ENCODE peak calls at places on chromosomes 13 and 19, in four cellular contexts. Y, X, Q and T are unnamed samples.

GRCh38 chr19:35901854-35902661 is at the start of gene HCST:
- DNase-seq in Q (no peak), Y (peak; percentile 9), X (no peak), T (peak; percentile 50)

GRCh38 chr13:99150575-99151370 is 49.9 kb upstream of the UBAC2 start:
- DNase-seq in Y (peak; percentile 89), Q (peak; percentile 25), X (no peak), T (no peak)

GRCh38 chr19:40449506-40449905 is 5.4 kb upstream of the SERTAD3 start:
- DNase-seq in Y (no peak), X (no peak), Q (no peak), T (no peak)

GRCh38 chr19:46571495-46571894 is 29.6 kb upstream of the CALM3 start:
- DNase-seq in X (peak; percentile 24), Y (peak; percentile 38), Q (no peak), T (peak; percentile 37)

GRCh38 chr13:48165063-48165462 is 67.9 kb upstream of the ITM2B start:
- DNase-seq in Q (no peak), X (no peak), Y (peak; percentile 30), T (no peak)

GRCh38 chr13:99721606-99722384 is 220.5 kb downstream of the TM9SF2 start:
- DNase-seq in Q (no peak), X (no peak), Y (no peak), T (no peak)

GRCh38 chr13:31192306-31192705 is 7.5 kb upstream of the B3GLCT start:
- DNase-seq in Q (no peak), X (no peak), Y (no peak), T (no peak)

GRCh38 chr13:111415765-111416164 is 95.3 kb downstream of the TEX29 start:
- DNase-seq in Q (no peak), X (no peak), Y (no peak), T (no peak)

GRCh38 chr13:70817571-70817970 is 709.3 kb upstream of the KLHL1 start:
- DNase-seq in X (no peak), Y (peak; percentile 5), Q (peak; percentile 58), T (no peak)

GRCh38 chr13:109381546-109382180 is 404.7 kb downstream of the IRS2 start:
- DNase-seq in X (no peak), Q (peak; percentile 32), Y (no peak), T (no peak)

GRCh38 chr19:30453768-30454167 is 81.6 kb downstream of the ZNF536 start:
- DNase-seq in X (no peak), Y (no peak), Q (no peak), T (no peak)

GRCh38 chr19:46840157-46840942 is 10.3 kb downstream of the AP2S1 start:
- DNase-seq in Y (peak; percentile 51), X (peak; percentile 82), Q (peak; percentile 76), T (peak; percentile 70)

GRCh38 chr13:112880976-112881540 is 88.0 kb upstream of the MCF2L start:
- DNase-seq in Q (no peak), Y (no peak), X (no peak), T (no peak)

GRCh38 chr19:55673465-55673864 is 1.6 kb upstream of the EPN1 start:
- DNase-seq in Q (no peak), Y (no peak), X (no peak), T (no peak)

GRCh38 chr19:34578173-34578572 is 96.6 kb downstream of the WTIP start:
- DNase-seq in X (no peak), Y (no peak), Q (no peak), T (no peak)
- H2AFZ ChIP-seq in X (no peak overlapping the region), Y (no peak overlapping the region), Q (no peak overlapping the region), T (no peak overlapping the region)

GRCh38 chr13:51923983-51924539 is 62.3 kb downstream of the CCDC70 start:
- DNase-seq in Y (peak; percentile 41), X (no peak), Q (no peak), T (no peak)
- TF ChIP-seq CTCF in Y (peak; percentile 57), X (no peak), Q (no peak), T (peak; percentile 39)

GRCh38 chr13:25042141-25042540 is 53.8 kb upstream of the PABPC3 start:
- DNase-seq in X (no peak), Y (no peak), Q (no peak), T (no peak)

GRCh38 chr13:25032160-25032559 is 63.8 kb upstream of the PABPC3 start:
- DNase-seq in X (no peak), Y (no peak), Q (no peak), T (no peak)

GRCh38 chr13:25034173-25034572 is 61.8 kb upstream of the PABPC3 start:
- DNase-seq in X (no peak), Q (no peak), Y (no peak), T (no peak)

DNA sequence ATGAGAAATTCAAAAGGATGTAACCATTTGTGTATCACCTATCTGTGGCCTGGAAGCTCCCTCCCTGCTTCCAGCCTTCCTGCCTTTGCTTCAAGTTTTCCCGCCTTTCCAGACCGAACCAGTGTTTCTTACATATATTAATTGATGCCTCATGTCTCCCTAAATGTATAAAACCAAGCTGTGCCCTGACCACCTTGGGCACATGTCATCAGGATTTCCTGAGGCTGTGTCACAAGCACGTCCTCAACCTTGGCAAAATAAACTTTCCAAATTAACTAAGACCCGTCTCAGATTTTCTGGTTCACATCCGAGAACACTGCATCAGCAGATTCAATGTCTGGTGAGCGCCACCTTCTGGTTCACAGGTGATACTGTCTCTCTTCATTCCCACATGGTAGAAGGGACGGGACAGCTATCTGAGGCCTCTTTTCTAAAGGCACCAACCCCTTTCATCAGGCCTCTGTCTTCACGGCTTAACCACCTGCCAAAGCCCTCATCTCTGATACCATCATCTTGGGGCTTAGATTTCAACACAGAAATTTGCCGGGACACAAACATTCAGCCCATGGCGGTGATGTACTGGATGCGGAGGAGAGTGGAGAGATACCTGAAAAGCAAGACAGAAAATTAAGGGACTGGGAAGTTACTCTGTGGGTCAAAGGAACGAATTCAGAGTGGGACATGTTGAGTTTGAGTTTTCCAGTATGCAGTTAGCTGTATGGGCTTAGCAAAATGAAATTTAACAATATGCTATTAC is 58.7 kb upstream of the PABPC3 start:
- DNase-seq in X (peak; percentile 77), Y (peak; percentile 68), Q (peak; percentile 73), T (peak; percentile 50)
- H2AFZ ChIP-seq in X (no peak overlapping the region), Y (no peak overlapping the region), Q (no peak overlapping the region), T (no peak overlapping the region)

GRCh38 chr19:2210206-2210605 is 25.9 kb downstream of the PLEKHJ1 start:
- DNase-seq in Y (no peak), X (no peak), Q (no peak), T (no peak)

GRCh38 chr19:2207008-2207407 is 29.1 kb downstream of the PLEKHJ1 start:
- DNase-seq in Y (no peak), X (no peak), Q (no peak), T (no peak)

GRCh38 chr19:2209408-2209807 is 26.7 kb downstream of the PLEKHJ1 start:
- DNase-seq in Y (no peak), Q (no peak), X (no peak), T (no peak)

GRCh38 chr19:2208975-2209374 is 27.2 kb downstream of the PLEKHJ1 start:
- DNase-seq in Q (no peak), X (no peak), Y (no peak), T (no peak)

GRCh38 chr19:2207991-2208860 is 27.9 kb downstream of the PLEKHJ1 start:
- DNase-seq in Y (no peak), Q (peak; percentile 61), X (peak; percentile 75), T (peak; percentile 33)
- TF ChIP-seq CTCF in Y (no peak), Q (peak; percentile 5), X (no peak), T (peak; percentile 18)

GRCh38 chr13:58594978-58595600 is 963.5 kb downstream of the PCDH17 start:
- DNase-seq in Q (no peak), X (no peak), Y (no peak), T (no peak)
- H2AFZ ChIP-seq in Q (no peak overlapping the region), X (no peak overlapping the region), Y (no peak overlapping the region), T (no peak overlapping the region)

DNA sequence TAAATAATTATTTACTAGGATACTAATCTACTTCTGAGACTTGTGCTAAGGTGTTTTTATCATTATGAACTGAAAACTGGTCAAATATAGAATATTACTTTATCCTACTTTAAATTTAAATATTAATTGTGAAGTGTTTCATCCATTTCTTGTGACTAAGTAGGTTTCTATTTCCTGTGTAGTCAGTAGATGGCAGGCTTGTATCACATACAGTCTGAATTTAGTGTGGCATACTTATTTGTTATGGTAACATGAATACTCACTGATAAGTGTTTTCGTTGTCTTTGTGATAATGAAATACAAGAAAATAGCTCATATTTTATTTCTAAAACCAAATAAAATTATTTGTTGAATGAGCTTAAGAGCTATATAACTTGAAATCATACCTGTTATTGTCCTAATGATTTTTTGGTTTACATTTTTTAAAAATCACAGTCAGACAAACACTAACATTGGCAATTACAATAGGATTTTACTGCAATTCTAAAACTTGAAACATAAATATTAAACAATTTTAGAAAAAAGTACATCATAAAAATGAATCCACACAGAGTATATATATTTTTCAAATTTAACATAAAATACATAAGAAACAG is 904.6 kb upstream of the PCDH20 start:
- DNase-seq in Q (peak; percentile 85), X (peak; percentile 48), Y (peak; percentile 49), T (no peak)
- TF ChIP-seq CTCF in Q (no peak), X (peak; percentile 83), Y (peak; percentile 60), T (peak; percentile 66)

GRCh38 chr19:32339988-32340874 is 5.2 kb upstream of the ZNF507 start:
- DNase-seq in Q (peak; percentile 54), X (peak; percentile 64), Y (peak; percentile 60), T (peak; percentile 52)

GRCh38 chr19:32337176-32337808 is 8.1 kb upstream of the ZNF507 start:
- DNase-seq in X (no peak), Y (no peak), Q (no peak), T (no peak)

GRCh38 chr19:32333227-32333626 is 12.2 kb upstream of the ZNF507 start:
- DNase-seq in X (no peak), Y (no peak), Q (no peak), T (no peak)

DNA sequence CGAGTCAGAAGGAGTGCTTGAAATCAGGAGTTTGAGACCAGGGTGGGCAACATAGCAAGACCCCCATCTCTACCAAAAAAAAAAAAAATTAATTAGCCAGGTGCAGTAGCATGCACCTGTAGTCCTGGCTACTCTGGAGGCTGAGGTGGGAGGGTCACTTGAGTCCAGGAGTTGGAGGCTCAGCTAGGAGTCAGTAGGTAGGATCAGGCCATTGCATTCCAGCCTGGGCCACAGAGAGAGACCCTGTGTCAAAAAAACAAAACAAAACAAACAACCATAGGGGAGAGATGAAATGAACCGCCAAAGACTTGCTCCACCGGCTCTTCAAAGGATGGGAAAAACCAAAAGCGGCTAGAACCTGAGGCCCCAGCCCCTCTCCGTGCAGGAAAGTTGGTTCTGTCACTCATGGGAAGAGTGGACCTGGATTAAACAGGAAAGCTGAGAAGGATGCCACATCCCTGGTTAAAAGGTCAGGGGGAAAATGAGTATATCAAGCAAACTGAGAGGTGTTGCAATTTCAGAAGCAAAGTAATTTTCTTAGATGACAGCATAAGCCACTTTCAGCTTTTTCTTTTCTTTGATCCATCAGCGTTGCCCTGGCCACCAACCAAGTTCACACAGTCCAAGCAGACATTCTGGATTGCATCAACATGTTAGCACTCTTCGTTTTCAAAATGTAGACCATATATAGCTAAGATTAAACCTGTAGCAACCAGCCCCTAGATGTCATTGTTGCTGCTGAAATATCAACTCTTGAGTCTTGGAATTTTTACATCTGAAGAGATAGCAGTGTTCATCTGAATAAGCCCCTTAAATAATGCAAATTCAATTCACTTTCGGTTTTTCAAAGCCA is 8.9 kb upstream of the ZNF507 start:
- DNase-seq in X (peak; percentile 32), Y (peak; percentile 15), Q (peak; percentile 81), T (no peak)
- H2AFZ ChIP-seq in X (no peak overlapping the region), Y (no peak overlapping the region), Q (peak overlapping the region; percentile 30), T (no peak overlapping the region)

GRCh38 chr19:37309834-37310575 is 60.9 kb upstream of the ZNF527 start:
- DNase-seq in Y (no peak), Q (no peak), X (peak; percentile 25), T (peak; percentile 46)
- TF ChIP-seq CTCF in Y (no peak), Q (no peak), X (peak; percentile 27), T (peak; percentile 86)